ENCODE peak calls at places on chromosomes 16 and 17, in eight cellular contexts. F is stimulated activated CD8-positive, alpha-beta memory T cell treated with anti-CD3 and anti-CD28 coated beads, Interleukin-7, amount 100 ng/mL, for 4 hours; H is activated CD4-positive, alpha-beta T cell treated with anti-CD3 and anti-CD28 coated beads, Interleukin-2, amount 50 U/mL, for 24 hours; Q is tibial nerve; G is KG1; X is fibroblast of mammary gland; M is NCI-H1092 treated with DMSO at 0.1 percent for 48 hours; B is AML-193. I is an unnamed sample.

GRCh38 chr17:8991514-8992285 is 26.2 kb upstream of the PIK3R5 start:
- DNase-seq in F (peak), H (peak), Q (peak), G (no peak), X (peak), M (no peak), B (peak), I (no peak)

GRCh38 chr17:48577946-48578615 is at the start of gene HOXB4:
- DNase-seq in F (peak), H (peak), Q (peak), G (no peak), X (peak), M (no peak), B (peak), I (no peak)

GRCh38 chr17:27247071-27247957 is 46.6 kb upstream of the WSB1 start:
- DNase-seq in F (no peak), H (no peak), Q (peak), G (no peak), X (peak), M (peak), B (no peak), I (no peak)

GRCh38 chr17:3032258-3033247 is 30.9 kb downstream of the OR1D5 start:
- DNase-seq in F (no peak), H (no peak), Q (no peak), G (no peak), X (no peak), M (no peak), B (no peak), I (no peak)

GRCh38 chr16:46673320-46674013 is 15.5 kb downstream of the VPS35 start:
- DNase-seq in F (peak), H (peak), Q (no peak), G (no peak), X (peak), M (peak), B (peak), I (no peak)

GRCh38 chr16:1216296-1216619 is 8.8 kb downstream of the TPSG1 start:
- DNase-seq in F (no peak), H (no peak), Q (no peak), G (no peak), X (no peak), M (no peak), B (no peak), I (no peak)

GRCh38 chr17:18988546-18989173 is 15.9 kb downstream of the FAM83G start:
- DNase-seq in F (no peak), H (no peak), Q (no peak), G (no peak), X (no peak), M (no peak), B (no peak), I (no peak)

GRCh38 chr17:43935204-43935925 is 6.9 kb downstream of the PPY start:
- DNase-seq in F (no peak), H (no peak), Q (no peak), G (no peak), X (no peak), M (no peak), B (no peak), I (no peak)

GRCh38 chr16:22369221-22369811 is 5.1 kb downstream of the CDR2 start:
- DNase-seq in F (no peak), H (no peak), Q (no peak), G (peak), X (peak), M (no peak), B (peak), I (no peak)

GRCh38 chr17:61405686-61406542 is 6.3 kb downstream of the TBX2 start:
- DNase-seq in F (no peak), H (no peak), Q (peak), G (no peak), X (no peak), M (no peak), B (no peak), I (no peak)

GRCh38 chr17:65515959-65516948 is 45.2 kb downstream of the AXIN2 start:
- DNase-seq in F (no peak), H (no peak), Q (no peak), G (no peak), X (no peak), M (peak), B (no peak), I (no peak)

GRCh38 chr16:54512461-54512860 is 225.9 kb upstream of the IRX3 start:
- DNase-seq in F (no peak), H (no peak), Q (no peak), G (no peak), X (no peak), M (no peak), B (no peak), I (no peak)

GRCh38 chr17:6040473-6040872 is 29.7 kb upstream of the WSCD1 start:
- DNase-seq in F (no peak), H (no peak), Q (no peak), G (no peak), X (no peak), M (no peak), B (no peak), I (no peak)

GRCh38 chr17:79740413-79740812 is 9.7 kb downstream of the ENPP7 start:
- DNase-seq in F (no peak), H (no peak), Q (no peak), G (no peak), X (no peak), M (no peak), B (no peak), I (no peak)

GRCh38 chr16:11686713-11687112 is 18.5 kb downstream of the SNN start:
- DNase-seq in F (no peak), H (no peak), Q (no peak), G (no peak), X (no peak), M (no peak), B (no peak), I (no peak)

GRCh38 chr16:31143036-31143888 is 6.6 kb downstream of the PRSS36 start:
- DNase-seq in F (no peak), H (no peak), Q (no peak), G (no peak), X (no peak), M (no peak), B (no peak), I (no peak)

GRCh38 chr17:29840884-29841283 is 89.1 kb downstream of the SSH2 start:
- DNase-seq in F (no peak), H (no peak), Q (no peak), G (no peak), X (peak), M (no peak), B (no peak), I (no peak)

GRCh38 chr16:86951831-86952598 is 365.2 kb downstream of the C16orf95 start:
- DNase-seq in F (no peak), H (no peak), Q (no peak), G (no peak), X (peak), M (no peak), B (no peak), I (peak)

GRCh38 chr17:45992904-45993303 is 6.1 kb upstream of the STH start:
- DNase-seq in F (no peak), H (no peak), Q (no peak), G (no peak), X (no peak), M (no peak), B (no peak), I (no peak)

GRCh38 chr17:77501101-77501566 is 360.4 kb downstream of the SEC14L1 start:
- DNase-seq in F (no peak), H (no peak), Q (no peak), G (peak), X (peak), M (no peak), B (peak), I (no peak)

GRCh38 chr16:24525970-24526559 is 13.3 kb upstream of the RBBP6 start:
- DNase-seq in F (no peak), H (no peak), Q (no peak), G (no peak), X (no peak), M (no peak), B (no peak), I (no peak)

GRCh38 chr17:72004011-72004427 is 116.8 kb upstream of the SOX9 start:
- DNase-seq in F (no peak), H (no peak), Q (no peak), G (no peak), X (peak), M (no peak), B (no peak), I (no peak)

GRCh38 chr16:4698321-4699029 is 5.1 kb downstream of the NUDT16L1 start:
- DNase-seq in F (no peak), H (no peak), Q (no peak), G (no peak), X (no peak), M (no peak), B (no peak), I (no peak)

GRCh38 chr17:4332296-4332970 is 34.0 kb downstream of the UBE2G1 start:
- DNase-seq in F (no peak), H (no peak), Q (no peak), G (no peak), X (no peak), M (no peak), B (no peak), I (no peak)

GRCh38 chr17:28944862-28945741 is 6.2 kb downstream of the PHF12 start:
- DNase-seq in F (no peak), H (no peak), Q (no peak), G (no peak), X (peak), M (no peak), B (no peak), I (no peak)

GRCh38 chr17:56112086-56112485 is 41.2 kb upstream of the ANKFN1 start:
- DNase-seq in F (no peak), H (no peak), Q (no peak), G (no peak), X (peak), M (no peak), B (no peak), I (no peak)

GRCh38 chr16:68700120-68700519 is 37.0 kb upstream of the CDH1 start:
- DNase-seq in F (no peak), H (no peak), Q (no peak), G (no peak), X (peak), M (no peak), B (peak), I (no peak)

GRCh38 chr16:10788665-10789064 is 29.9 kb downstream of the TVP23A start:
- DNase-seq in F (no peak), H (no peak), Q (no peak), G (no peak), X (no peak), M (no peak), B (no peak), I (no peak)

GRCh38 chr16:13479549-13479948 is 440.4 kb upstream of the ERCC4 start:
- DNase-seq in F (no peak), H (no peak), Q (no peak), G (no peak), X (no peak), M (no peak), B (no peak), I (no peak)

GRCh38 chr17:29442451-29442850 is 52.3 kb downstream of the TAOK1 start:
- DNase-seq in F (no peak), H (no peak), Q (no peak), G (no peak), X (no peak), M (no peak), B (no peak), I (no peak)

GRCh38 chr16:30186782-30187555 is 3.6 kb downstream of the CORO1A start:
- DNase-seq in F (peak), H (peak), Q (peak), G (peak), X (peak), M (no peak), B (peak), I (no peak)